ENCODE peak calls at places on chromosomes 6 and 20, in four cellular contexts. P, R, G and J are unnamed samples.

GRCh38 chr6:151229401-151230276 is 10.1 kb upstream of the AKAP12 start:
- DNase-seq in P (no peak), R (no peak), G (peak), J (no peak)

GRCh38 chr6:115485400-115485799 is 575.3 kb downstream of the FRK start:
- DNase-seq in P (no peak), R (no peak), G (no peak), J (peak)

GRCh38 chr6:15220062-15220461 is 25.8 kb upstream of the JARID2 start:
- DNase-seq in P (no peak), R (no peak), G (no peak), J (no peak)

GRCh38 chr6:119627908-119628669 is 278.5 kb upstream of the MAN1A1 start:
- DNase-seq in P (no peak), R (no peak), G (peak), J (no peak)

GRCh38 chr6:24537771-24538385 is 43.1 kb downstream of the ALDH5A1 start:
- DNase-seq in P (no peak), R (no peak), G (no peak), J (no peak)

GRCh38 chr20:45433316-45433715 is 17.4 kb downstream of the PIGT start:
- DNase-seq in P (no peak), R (no peak), G (no peak), J (no peak)

GRCh38 chr20:25204550-25205276 is 9.2 kb downstream of the ENTPD6 start:
- DNase-seq in P (no peak), R (no peak), G (no peak), J (no peak)

GRCh38 chr20:34951252-34951651 is 4.4 kb downstream of the GSS start:
- DNase-seq in P (no peak), R (no peak), G (no peak), J (no peak)

GRCh38 chr20:16385891-16386290 is 187.4 kb downstream of the KIF16B start:
- DNase-seq in P (no peak), R (no peak), G (no peak), J (no peak)

GRCh38 chr6:46098678-46099077 is 31.1 kb upstream of the ENPP4 start:
- DNase-seq in P (peak), R (no peak), G (no peak), J (no peak)

GRCh38 chr6:122890250-122890649 is 101.2 kb downstream of the SMPDL3A start:
- DNase-seq in P (no peak), R (no peak), G (no peak), J (no peak)

GRCh38 chr6:159754959-159755914 is 6.6 kb upstream of the ACAT2 start:
- DNase-seq in P (no peak), R (no peak), G (peak), J (no peak)

GRCh38 chr6:157525918-157526425 is 145.0 kb downstream of the ZDHHC14 start:
- DNase-seq in P (no peak), R (no peak), G (no peak), J (no peak)

GRCh38 chr6:6714498-6715360 is 126.2 kb downstream of the LY86 start:
- DNase-seq in P (no peak), R (no peak), G (no peak), J (no peak)

GRCh38 chr6:6711832-6712231 is 123.3 kb downstream of the LY86 start:
- DNase-seq in P (no peak), R (peak), G (peak), J (no peak)

GRCh38 chr6:6713660-6714446 is 125.3 kb downstream of the LY86 start:
- DNase-seq in P (no peak), R (no peak), G (no peak), J (no peak)

GRCh38 chr6:6712979-6713514 is 124.5 kb downstream of the LY86 start:
- DNase-seq in P (no peak), R (no peak), G (no peak), J (no peak)

GRCh38 chr6:6712258-6712978 is 123.9 kb downstream of the LY86 start:
- DNase-seq in P (peak), R (no peak), G (peak), J (no peak)
- TF ChIP-seq TARDBP in P (no peak), R (no peak), G (peak), J (no peak)

GRCh38 chr20:13870349-13870748 is 85.5 kb downstream of the NDUFAF5 start:
- DNase-seq in P (peak), R (no peak), G (peak), J (no peak)
- TF ChIP-seq TARDBP in P (no peak), R (no peak), G (no peak), J (no peak)

GRCh38 chr6:6678811-6679210 is 90.3 kb downstream of the LY86 start:
- DNase-seq in P (no peak), R (no peak), G (no peak), J (no peak)

GRCh38 chr6:6679633-6680032 is 91.1 kb downstream of the LY86 start:
- DNase-seq in P (no peak), R (no peak), G (no peak), J (no peak)

GRCh38 chr6:6676910-6677441 is 88.5 kb downstream of the LY86 start:
- DNase-seq in P (peak), R (peak), G (peak), J (peak)

GRCh38 chr6:6680524-6680923 is 92.0 kb downstream of the LY86 start:
- DNase-seq in P (no peak), R (no peak), G (no peak), J (no peak)

DNA sequence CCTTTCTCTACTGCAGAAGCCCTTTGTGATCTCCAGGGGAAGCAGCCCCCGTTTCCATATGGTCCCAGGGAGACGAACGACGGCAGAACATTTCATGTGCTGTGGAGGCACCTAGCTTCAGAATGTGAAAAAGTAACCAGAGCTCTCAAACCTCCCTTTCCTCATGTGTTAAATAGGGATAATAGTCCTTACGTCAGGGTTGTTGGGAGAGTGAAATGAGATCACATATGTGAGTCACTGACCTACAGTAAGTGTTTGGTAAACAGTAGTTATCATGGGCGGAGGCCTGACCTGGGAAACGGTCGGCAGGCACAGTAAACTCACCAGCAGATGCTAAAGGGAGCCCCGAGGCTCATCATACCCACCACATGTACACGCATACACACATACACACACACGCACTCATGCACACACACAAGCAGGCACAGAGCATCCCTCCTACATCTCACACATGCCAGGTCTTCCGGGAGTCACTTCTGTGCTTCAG is 89.7 kb downstream of the LY86 start:
- DNase-seq in P (peak), R (no peak), G (peak), J (no peak)
- TF ChIP-seq TARDBP in P (no peak), R (no peak), G (no peak), J (no peak)

GRCh38 chr6:111523484-111524166 is 40.6 kb upstream of the REV3L start:
- DNase-seq in P (no peak), R (no peak), G (no peak), J (no peak)

GRCh38 chr6:111522393-111523020 is 39.5 kb upstream of the REV3L start:
- DNase-seq in P (no peak), R (no peak), G (no peak), J (no peak)

GRCh38 chr6:111524252-111524651 is 41.2 kb upstream of the REV3L start:
- DNase-seq in P (no peak), R (no peak), G (no peak), J (no peak)

GRCh38 chr6:111527367-111527766 is 44.3 kb upstream of the REV3L start:
- DNase-seq in P (no peak), R (no peak), G (no peak), J (no peak)

GRCh38 chr6:111524735-111525134 is 41.7 kb upstream of the REV3L start:
- DNase-seq in P (no peak), R (no peak), G (no peak), J (no peak)
- TF ChIP-seq TARDBP in P (no peak), R (no peak), G (no peak), J (no peak)

DNA sequence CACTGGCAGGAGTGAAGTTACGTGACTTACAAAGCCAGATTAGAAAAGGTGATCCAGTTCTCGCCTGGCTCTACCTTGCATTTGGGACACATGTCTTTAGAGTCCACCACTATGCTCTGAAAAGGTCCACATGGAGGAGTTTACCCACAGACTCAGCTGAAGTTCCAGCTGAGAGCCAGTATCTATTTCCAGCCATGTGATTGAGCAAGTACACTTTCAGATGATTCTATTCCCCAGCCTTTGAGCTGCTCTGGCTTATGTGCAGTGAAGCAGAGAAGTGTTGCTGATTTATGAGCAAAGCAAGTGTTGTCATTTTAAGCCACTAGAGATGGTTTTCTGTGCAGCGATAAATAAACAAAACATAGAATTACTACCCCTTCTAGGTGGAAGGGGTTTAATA is 520.8 kb upstream of the RNF217 start:
- DNase-seq in P (no peak), R (no peak), G (no peak), J (no peak)
- TF ChIP-seq TARDBP in P (no peak), R (no peak), G (no peak), J (no peak)

GRCh38 chr6:21135484-21136005 is 458.0 kb upstream of the SOX4 start:
- DNase-seq in P (no peak), R (no peak), G (no peak), J (no peak)

GRCh38 chr6:21141616-21142303 is 451.8 kb upstream of the SOX4 start:
- DNase-seq in P (peak), R (no peak), G (no peak), J (no peak)

GRCh38 chr6:21138359-21139094 is 455.0 kb upstream of the SOX4 start:
- DNase-seq in P (no peak), R (no peak), G (no peak), J (no peak)

GRCh38 chr6:21134401-21134800 is 459.1 kb upstream of the SOX4 start:
- DNase-seq in P (no peak), R (no peak), G (no peak), J (no peak)

DNA sequence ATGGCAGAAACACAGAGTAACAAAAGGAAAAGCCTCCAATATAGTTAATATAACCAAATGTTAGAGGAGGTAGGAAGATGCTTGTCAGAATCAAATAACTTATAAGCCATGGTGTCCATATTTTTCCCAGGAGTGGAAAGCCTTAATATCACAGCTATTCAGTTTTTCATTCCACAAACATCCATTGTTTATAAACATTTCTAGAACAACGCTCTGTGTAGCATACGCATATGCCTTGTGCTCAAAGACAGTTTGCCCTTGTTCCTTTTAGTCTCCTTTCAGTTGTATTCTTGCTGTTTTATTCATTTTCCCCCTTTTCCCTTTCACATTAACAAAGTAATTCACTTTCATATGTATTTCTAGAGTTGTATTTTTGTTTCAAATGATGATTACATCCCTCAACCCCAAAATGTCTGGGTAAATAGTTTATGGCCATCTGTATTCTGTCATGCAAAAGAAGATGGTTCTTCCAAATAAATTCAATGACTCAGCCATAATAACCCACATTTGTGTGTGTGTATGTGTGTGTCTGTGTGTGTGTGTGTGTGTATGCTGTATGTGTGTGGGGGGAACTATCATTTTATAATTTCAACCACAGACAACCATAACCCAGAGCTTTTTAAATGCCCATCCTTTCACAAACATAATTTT is 455.7 kb upstream of the SOX4 start:
- DNase-seq in P (no peak), R (no peak), G (no peak), J (no peak)
- TF ChIP-seq TARDBP in P (no peak), R (no peak), G (no peak), J (no peak)

GRCh38 chr20:60046436-60046835 is 88.2 kb downstream of the CDH26 start:
- DNase-seq in P (no peak), R (no peak), G (no peak), J (no peak)
- TF ChIP-seq TARDBP in P (no peak), R (no peak), G (no peak), J (no peak)

GRCh38 chr6:133892444-133893323 is 3.8 kb downstream of the TCF21 start:
- DNase-seq in P (no peak), R (no peak), G (no peak), J (no peak)

GRCh38 chr6:133891814-133892443 is 3.0 kb downstream of the TCF21 start:
- DNase-seq in P (no peak), R (no peak), G (no peak), J (no peak)

GRCh38 chr6:133889557-133890301 is 816 bp downstream of the TCF21 start:
- DNase-seq in P (no peak), R (no peak), G (no peak), J (no peak)

GRCh38 chr6:133893324-133893692 is 4.4 kb downstream of the TCF21 start:
- DNase-seq in P (no peak), R (no peak), G (no peak), J (no peak)

GRCh38 chr6:133890941-133891813 is 2.3 kb downstream of the TCF21 start:
- DNase-seq in P (no peak), R (no peak), G (peak), J (peak)
- TF ChIP-seq TARDBP in P (no peak), R (no peak), G (no peak), J (no peak)

GRCh38 chr6:1901556-1901955 is 291.8 kb downstream of the FOXC1 start:
- DNase-seq in P (peak), R (no peak), G (no peak), J (no peak)

GRCh38 chr6:1904494-1904854 is 294.8 kb downstream of the FOXC1 start:
- DNase-seq in P (no peak), R (no peak), G (no peak), J (no peak)

GRCh38 chr6:1906625-1907024 is 296.9 kb downstream of the FOXC1 start:
- DNase-seq in P (no peak), R (no peak), G (no peak), J (no peak)

GRCh38 chr6:1904898-1905297 is 295.2 kb downstream of the FOXC1 start:
- DNase-seq in P (no peak), R (no peak), G (no peak), J (no peak)

GRCh38 chr6:1903780-1904493 is 294.2 kb downstream of the FOXC1 start:
- DNase-seq in P (no peak), R (no peak), G (no peak), J (no peak)
- TF ChIP-seq TARDBP in P (no peak), R (no peak), G (no peak), J (no peak)

GRCh38 chr20:48676795-48677447 is 150.9 kb downstream of the PREX1 start:
- DNase-seq in P (no peak), R (no peak), G (no peak), J (no peak)
- TF ChIP-seq TARDBP in P (no peak), R (no peak), G (no peak), J (no peak)